ENCODE peak calls at places on chromosome 17, in five cellular contexts. F, S, V, T and I are unnamed samples.

GRCh38 chr17:22233382-22233781 is 541.1 kb downstream of the KCNJ18 start:
- DNase-seq in F (no peak), S (no peak), V (no peak), T (no peak), I (no peak)

GRCh38 chr17:48333034-48333491 is 97.0 kb downstream of the SKAP1 start:
- DNase-seq in F (peak; percentile 41), S (no peak), V (no peak), T (no peak), I (no peak)

GRCh38 chr17:72565006-72565405 is 444.2 kb downstream of the SOX9 start:
- DNase-seq in F (no peak), S (no peak), V (no peak), T (no peak), I (no peak)

GRCh38 chr17:79951361-79952264 is 84.1 kb downstream of the TBC1D16 start:
- DNase-seq in F (peak; percentile 93), S (peak; percentile 15), V (peak; percentile 42), T (no peak), I (no peak)

GRCh38 chr17:622356-622755 is 92.3 kb downstream of the VPS53 start:
- DNase-seq in F (peak; percentile 72), S (peak; percentile 53), V (no peak), T (no peak), I (no peak)

GRCh38 chr17:29593546-29594440 is 861 bp downstream of the ANKRD13B start:
- DNase-seq in F (no peak), S (no peak), V (no peak), T (no peak), I (no peak)

GRCh38 chr17:3827124-3827773 is 18.8 kb downstream of the NCBP3 start:
- DNase-seq in F (peak; percentile 85), S (peak; percentile 59), V (peak; percentile 59), T (peak; percentile 61), I (peak; percentile 65)

GRCh38 chr17:39634384-39634871 is 2.5 kb upstream of the STARD3 start:
- DNase-seq in F (peak; percentile 65), S (peak; percentile 37), V (no peak), T (no peak), I (no peak)

GRCh38 chr17:28492352-28493310 is 13.5 kb upstream of the FOXN1 start:
- DNase-seq in F (peak; percentile 8), S (peak; percentile 3), V (no peak), T (no peak), I (no peak)
- TF ChIP-seq CTCF in F (no peak), S (no peak), V (no peak), T (no peak), I (no peak)

GRCh38 chr17:78111012-78111726 is 17.4 kb downstream of the TMC6 start:
- DNase-seq in F (no peak), S (no peak), V (no peak), T (no peak), I (no peak)
- TF ChIP-seq CTCF in F (no peak), S (no peak), V (no peak), T (no peak), I (no peak)

GRCh38 chr17:1898332-1898731 is 68.5 kb downstream of the RPA1 start:
- DNase-seq in F (no peak), S (no peak), V (no peak), T (no peak), I (no peak)

GRCh38 chr17:1890758-1891450 is 61.1 kb downstream of the RPA1 start:
- DNase-seq in F (no peak), S (no peak), V (no peak), T (peak; percentile 4), I (no peak)

GRCh38 chr17:1896243-1897163 is 66.7 kb downstream of the RPA1 start:
- DNase-seq in F (no peak), S (no peak), V (no peak), T (no peak), I (peak; percentile 65)

GRCh38 chr17:1898872-1899271 is 69.1 kb downstream of the RPA1 start:
- DNase-seq in F (no peak), S (no peak), V (no peak), T (no peak), I (no peak)

GRCh38 chr17:1894753-1895339 is 65.0 kb downstream of the RPA1 start:
- DNase-seq in F (no peak), S (no peak), V (no peak), T (no peak), I (no peak)
- TF ChIP-seq CTCF in F (no peak), S (no peak), V (no peak), T (no peak), I (peak; percentile 2)

GRCh38 chr17:34163681-34164080 is 91.4 kb upstream of the CCL2 start:
- DNase-seq in F (peak; percentile 33), S (peak; percentile 9), V (no peak), T (no peak), I (no peak)
- TF ChIP-seq CTCF in F (peak; percentile 51), S (peak; percentile 46), V (peak; percentile 64), T (no peak), I (no peak)